ENCODE peak calls at places on chromosomes 4 and X, in seven cellular contexts. I is neural crest cell, R is GM23338, F is hepatocyte, S is AG10803, L is NCI-H460, P is NCI-H510A. A is an unnamed sample.

GRCh38 chr4:165516281-165516833 is 137.5 kb downstream of the CPE start:
- DNase-seq in I (no peak), R (no peak), F (no peak), S (no peak), L (no peak), P (no peak), A (no peak)

GRCh38 chrX:13076176-13076956 is 31.9 kb upstream of the FAM9C start:
- DNase-seq in I (no peak), R (no peak), F (no peak), S (no peak), L (no peak), P (no peak), A (no peak)

GRCh38 chr4:80186666-80187065 is 10.6 kb upstream of the PRDM8 start:
- DNase-seq in I (no peak), R (no peak), F (no peak), S (no peak), L (no peak), P (no peak), A (no peak)

GRCh38 chrX:100995469-100995868 is 26.0 kb downstream of the ARL13A start:
- DNase-seq in I (no peak), R (no peak), F (peak), S (peak), L (peak), P (no peak), A (no peak)

GRCh38 chr4:77833158-77833724 is 14.1 kb upstream of the CNOT6L start:
- DNase-seq in I (no peak), R (no peak), F (no peak), S (no peak), L (no peak), P (no peak), A (no peak)

GRCh38 chr4:13865871-13866669 is 238.5 kb upstream of the BOD1L1 start:
- DNase-seq in I (no peak), R (no peak), F (no peak), S (peak), L (no peak), P (peak), A (no peak)

GRCh38 chr4:114267976-114268375 is 288.5 kb upstream of the ARSJ start:
- DNase-seq in I (no peak), R (no peak), F (no peak), S (peak), L (no peak), P (no peak), A (no peak)

GRCh38 chrX:7110821-7111276 is 36.7 kb upstream of the STS start:
- DNase-seq in I (no peak), R (no peak), F (no peak), S (no peak), L (no peak), P (no peak), A (no peak)

GRCh38 chr4:89382439-89382838 is 74.8 kb upstream of the GPRIN3 start:
- DNase-seq in I (no peak), R (no peak), F (no peak), S (no peak), L (no peak), P (no peak), A (no peak)

GRCh38 chrX:99394450-99394849 is 1015.6 kb downstream of the PCDH19 start:
- DNase-seq in I (no peak), R (peak), F (no peak), S (no peak), L (no peak), P (no peak), A (no peak)

GRCh38 chr4:183249854-183250253 is 70.2 kb downstream of the CLDN22 start:
- DNase-seq in I (no peak), R (peak), F (peak), S (peak), L (peak), P (no peak), A (no peak)

A was measured in H54.